ENCODE peak calls at places on chromosomes 13 and 19, in five cellular contexts. M is neural progenitor cell, X is GM23338, T is HCT116, W is MM.1S. A is an unnamed sample.

GRCh38 chr13:105406551-105406950 is 1128.9 kb downstream of the EFNB2 start:
- DNase-seq in X (no peak), M (no peak), W (no peak), T (no peak), A (no peak)

GRCh38 chr19:40585677-40586422 is 9.2 kb downstream of the SHKBP1 start:
- DNase-seq in X (no peak), W (no peak), T (no peak), M (no peak), A (peak; percentile 70)

GRCh38 chr13:41409611-41410010 is 47.7 kb upstream of the RGCC start:
- DNase-seq in W (no peak), M (no peak), T (no peak), X (no peak), A (no peak)

GRCh38 chr19:1850809-1851544 is 2.7 kb upstream of the REXO1 start:
- DNase-seq in W (no peak), T (no peak), M (no peak), X (peak; percentile 59), A (no peak)

GRCh38 chr13:93147946-93148345 is 78.7 kb upstream of the GPC6 start:
- DNase-seq in M (no peak), X (no peak), T (no peak), W (no peak), A (peak; percentile 20)

GRCh38 chr13:33556828-33557227 is 261.1 kb upstream of the RFC3 start:
- DNase-seq in W (no peak), M (no peak), X (no peak), T (no peak), A (no peak)

GRCh38 chr13:71602327-71602726 is 264.7 kb downstream of the DACH1 start:
- DNase-seq in X (no peak), T (no peak), W (no peak), M (no peak), A (no peak)

GRCh38 chr19:33470040-33470330 is 51.6 kb downstream of the PEPD start:
- DNase-seq in T (no peak), W (no peak), X (no peak), M (no peak), A (no peak)

GRCh38 chr13:89363144-89363543 is 1692.0 kb downstream of the SLITRK5 start:
- DNase-seq in W (no peak), X (peak; percentile 29), T (no peak), M (no peak), A (no peak)

GRCh38 chr13:50081106-50081898 is 66.1 kb downstream of the KCNRG start:
- DNase-seq in M (peak; percentile 85), W (peak; percentile 14), T (no peak), X (peak; percentile 73), A (peak; percentile 59)

GRCh38 chr19:31450696-31451095 is 101.5 kb upstream of the TSHZ3 start:
- DNase-seq in M (no peak), T (no peak), W (no peak), X (no peak), A (no peak)

GRCh38 chr19:43711751-43712355 is 4.0 kb upstream of the IRGC start:
- DNase-seq in T (no peak), W (no peak), X (no peak), M (no peak), A (no peak)

GRCh38 chr19:18290250-18291018 is 9.0 kb upstream of the JUND start:
- DNase-seq in W (no peak), M (no peak), T (no peak), X (no peak), A (peak; percentile 39)

GRCh38 chr13:94917814-94918213 is 205.5 kb upstream of the SOX21 start:
- DNase-seq in W (no peak), T (no peak), M (peak; percentile 20), X (peak; percentile 47), A (no peak)

GRCh38 chr19:58059003-58059671 is at the start of gene ZNF135:
- DNase-seq in M (peak; percentile 91), X (peak; percentile 94), T (no peak), W (no peak), A (peak; percentile 95)

GRCh38 chr13:101706651-101707050 is 254.2 kb downstream of the ITGBL1 start:
- DNase-seq in X (no peak), M (no peak), W (no peak), T (no peak), A (peak; percentile 98)

GRCh38 chr19:43634877-43635560 is 4.6 kb downstream of the CADM4 start:
- DNase-seq in T (no peak), M (peak; percentile 86), X (peak; percentile 77), W (no peak), A (peak; percentile 43)

GRCh38 chr13:35818577-35819165 is 312.5 kb downstream of the DCLK1 start:
- DNase-seq in W (peak; percentile 7), X (peak; percentile 63), T (peak; percentile 26), M (peak; percentile 58), A (peak; percentile 74)

GRCh38 chr13:112986470-112986869 is 17.5 kb downstream of the MCF2L start:
- DNase-seq in T (no peak), M (no peak), X (no peak), W (no peak), A (no peak)

GRCh38 chr19:34224996-34225658 is 29.2 kb upstream of the GARRE1 start:
- DNase-seq in X (peak; percentile 70), M (no peak), T (no peak), W (no peak), A (peak; percentile 59)

GRCh38 chr13:111396457-111396856 is 76.0 kb downstream of the TEX29 start:
- DNase-seq in T (no peak), M (no peak), W (no peak), X (no peak), A (no peak)

GRCh38 chr19:41928754-41929535 is 696 bp upstream of the ERFL start:
- DNase-seq in W (no peak), M (peak; percentile 37), T (no peak), X (no peak), A (no peak)

GRCh38 chr19:35730326-35730725 is 11.9 kb downstream of the IGFLR1 start:
- DNase-seq in W (no peak), T (no peak), X (no peak), M (no peak), A (no peak)

GRCh38 chr13:46403851-46404731 is 17.0 kb upstream of the RUBCNL start:
- DNase-seq in X (no peak), W (no peak), T (no peak), M (no peak), A (no peak)

GRCh38 chr13:32284927-32285632 is 30.1 kb downstream of the ZAR1L start:
- DNase-seq in X (no peak), T (peak; percentile 7), W (no peak), M (peak; percentile 44), A (peak; percentile 63)

GRCh38 chr19:19319725-19320361 is 466 bp downstream of the SUGP1 start:
- DNase-seq in T (no peak), M (no peak), W (peak; percentile 15), X (peak; percentile 34), A (peak; percentile 36)

GRCh38 chr13:82076421-82076820 is 1735.5 kb upstream of the SPRY2 start:
- DNase-seq in M (no peak), X (no peak), T (no peak), W (no peak), A (no peak)

DNA sequence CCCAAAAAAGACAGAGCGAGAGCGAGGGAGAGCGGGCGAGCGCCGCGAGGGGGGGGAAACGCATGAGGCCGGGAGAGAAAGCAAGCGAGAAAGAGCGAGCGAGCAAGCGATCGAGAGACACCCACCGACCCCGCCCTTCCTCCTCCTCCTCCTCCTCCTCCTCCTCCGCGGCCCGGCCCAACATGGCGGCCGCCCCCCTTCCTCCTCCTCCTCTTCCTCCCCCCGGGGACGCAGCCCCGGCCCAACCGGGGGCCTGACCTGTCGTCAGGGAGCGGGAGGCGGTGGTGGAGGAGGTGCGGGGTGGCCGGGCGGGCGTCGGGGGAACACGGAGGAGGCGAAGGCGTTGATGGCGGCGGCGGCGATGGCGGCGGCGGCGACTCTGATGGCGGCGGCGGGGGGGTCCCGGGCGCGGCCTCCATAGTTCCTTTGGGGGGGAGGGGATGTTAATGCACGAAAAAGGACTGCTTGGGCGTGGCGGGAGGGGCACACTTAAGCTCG is 1.4 kb downstream of the ZC3H4 start:
- DNase-seq in W (peak; percentile 87), X (peak; percentile 87), M (peak; percentile 91), T (no peak), A (peak; percentile 88)
- TF ChIP-seq EZH2phosphoT487 in W (no peak), X (no peak), M (no peak), T (no peak), A (no peak)

GRCh38 chr19:50639121-50640112 is at the start of gene SYT3:
- DNase-seq in W (peak; percentile 8), T (no peak), M (peak; percentile 87), X (peak; percentile 91), A (peak; percentile 72)
- H3K4me3 ChIP-seq in W (no peak within 1 kb of the TSS), T (peak within 1 kb of the TSS; percentile 68), M (peak within 1 kb of the TSS; percentile 89), X (peak within 1 kb of the TSS; percentile 90), A (peak within 1 kb of the TSS; percentile 43)

GRCh38 chr19:327291-328024 is 17.1 kb downstream of the MIER2 start:
- DNase-seq in X (no peak), W (no peak), T (no peak), M (no peak), A (no peak)

GRCh38 chr19:329876-330275 is 14.7 kb downstream of the MIER2 start:
- DNase-seq in X (no peak), W (no peak), T (no peak), M (no peak), A (no peak)

GRCh38 chr19:328025-328505 is 16.5 kb downstream of the MIER2 start:
- DNase-seq in M (no peak), T (peak; percentile 6), X (no peak), W (no peak), A (peak; percentile 30)

GRCh38 chr19:326851-327250 is 17.7 kb downstream of the MIER2 start:
- DNase-seq in T (no peak), X (no peak), M (no peak), W (no peak), A (no peak)

DNA sequence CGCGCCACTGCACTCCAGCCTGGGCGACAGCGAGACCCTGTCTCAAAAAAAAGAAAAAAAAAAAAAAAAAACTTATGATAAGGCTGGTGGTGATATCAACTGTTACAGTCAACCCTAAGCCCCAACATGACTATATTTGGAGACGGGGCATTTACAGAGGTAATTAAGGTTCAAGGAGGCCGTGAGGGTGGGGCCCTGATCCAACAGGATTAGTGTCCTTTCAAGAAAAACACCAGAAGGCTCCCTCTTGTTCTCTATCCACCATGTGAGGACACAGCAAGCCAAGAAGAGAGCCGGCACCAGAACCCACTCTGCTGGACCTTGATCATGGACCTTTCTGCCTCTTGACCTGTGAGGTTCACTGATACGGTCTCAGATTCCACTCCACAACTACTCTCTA is 14.1 kb downstream of the MIER2 start:
- DNase-seq in T (no peak), X (no peak), W (no peak), M (no peak), A (no peak)
- H3K27ac ChIP-seq in T (no peak overlapping the region), X (no peak overlapping the region), W (no peak overlapping the region), M (no peak overlapping the region), A (no peak overlapping the region)

GRCh38 chr13:98174995-98175394 is 2.1 kb downstream of the RNF113B start:
- DNase-seq in W (no peak), T (no peak), X (no peak), M (no peak), A (peak; percentile 21)

GRCh38 chr13:98171806-98172569 is 5.1 kb downstream of the RNF113B start:
- DNase-seq in T (no peak), M (peak; percentile 19), X (no peak), W (no peak), A (peak; percentile 78)

GRCh38 chr13:98173431-98173921 is 3.6 kb downstream of the RNF113B start:
- DNase-seq in X (peak; percentile 71), W (no peak), T (peak; percentile 29), M (peak; percentile 28), A (peak; percentile 93)

GRCh38 chr13:98174321-98174720 is 2.7 kb downstream of the RNF113B start:
- DNase-seq in T (no peak), X (no peak), W (no peak), M (no peak), A (no peak)

GRCh38 chr13:98172570-98173405 is 4.3 kb downstream of the RNF113B start:
- DNase-seq in X (no peak), T (no peak), W (no peak), M (no peak), A (peak; percentile 61)
- TF ChIP-seq EZH2phosphoT487 in X (no peak), T (no peak), W (no peak), M (no peak), A (no peak)